ENCODE peak calls at places on chromosomes 6 and 20, in six cellular contexts. One of them, this sample, is unnamed.

GRCh38 chr20:53129557-53129956 is 157.4 kb downstream of the TSHZ2 start:
- DNase-seq in cardiac fibroblast: no peak
- DNase-seq in fibroblast of mammary gland: no peak
- DNase-seq in adrenal gland: no peak
- DNase-seq in CD4-positive, alpha-beta T cell: no peak
- DNase-seq in AG04450: no peak
- DNase-seq in this sample: no peak

GRCh38 chr6:124487778-124488431 is 474.3 kb upstream of the RNF217 start:
- DNase-seq in cardiac fibroblast: peak
- DNase-seq in CD4-positive, alpha-beta T cell: no peak
- DNase-seq in adrenal gland: no peak
- DNase-seq in AG04450: no peak
- DNase-seq in fibroblast of mammary gland: peak
- DNase-seq in this sample: peak

GRCh38 chr20:7029005-7029404 is 261.5 kb downstream of the BMP2 start:
- DNase-seq in fibroblast of mammary gland: no peak
- DNase-seq in cardiac fibroblast: no peak
- DNase-seq in CD4-positive, alpha-beta T cell: no peak
- DNase-seq in AG04450: no peak
- DNase-seq in adrenal gland: no peak
- DNase-seq in this sample: no peak

GRCh38 chr6:2522521-2522920 is 228.2 kb downstream of the MYLK4 start:
- DNase-seq in fibroblast of mammary gland: peak
- DNase-seq in adrenal gland: no peak
- DNase-seq in AG04450: no peak
- DNase-seq in cardiac fibroblast: peak
- DNase-seq in CD4-positive, alpha-beta T cell: no peak
- DNase-seq in this sample: peak

GRCh38 chr6:37551867-37552266 is 52.2 kb upstream of the CCDC167 start:
- DNase-seq in AG04450: no peak
- DNase-seq in CD4-positive, alpha-beta T cell: no peak
- DNase-seq in adrenal gland: no peak
- DNase-seq in fibroblast of mammary gland: no peak
- DNase-seq in cardiac fibroblast: no peak
- DNase-seq in this sample: no peak

GRCh38 chr6:145204258-145204766 is 531.0 kb downstream of the EPM2A start:
- DNase-seq in fibroblast of mammary gland: no peak
- DNase-seq in AG04450: no peak
- DNase-seq in cardiac fibroblast: no peak
- DNase-seq in CD4-positive, alpha-beta T cell: no peak
- DNase-seq in adrenal gland: no peak
- DNase-seq in this sample: no peak

GRCh38 chr20:10672579-10673127 is 1.1 kb downstream of the JAG1 start:
- DNase-seq in cardiac fibroblast: peak
- DNase-seq in fibroblast of mammary gland: peak
- DNase-seq in AG04450: no peak
- DNase-seq in CD4-positive, alpha-beta T cell: no peak
- DNase-seq in adrenal gland: peak
- DNase-seq in this sample: peak

GRCh38 chr6:158752613-158753012 is 66.6 kb downstream of the EZR start:
- DNase-seq in AG04450: no peak
- DNase-seq in cardiac fibroblast: peak
- DNase-seq in adrenal gland: no peak
- DNase-seq in CD4-positive, alpha-beta T cell: no peak
- DNase-seq in fibroblast of mammary gland: peak
- DNase-seq in this sample: no peak

GRCh38 chr6:19424853-19425252 is 412.3 kb upstream of the ID4 start:
- DNase-seq in cardiac fibroblast: no peak
- DNase-seq in AG04450: no peak
- DNase-seq in CD4-positive, alpha-beta T cell: no peak
- DNase-seq in adrenal gland: no peak
- DNase-seq in fibroblast of mammary gland: no peak
- DNase-seq in this sample: no peak

GRCh38 chr6:167576050-167576741 is 250.5 kb upstream of the AFDN start:
- DNase-seq in AG04450: no peak
- DNase-seq in CD4-positive, alpha-beta T cell: no peak
- DNase-seq in adrenal gland: no peak
- DNase-seq in cardiac fibroblast: no peak
- DNase-seq in fibroblast of mammary gland: no peak
- DNase-seq in this sample: no peak

GRCh38 chr6:2791124-2792050 is 26.2 kb downstream of the WRNIP1 start:
- DNase-seq in adrenal gland: peak
- DNase-seq in fibroblast of mammary gland: peak
- DNase-seq in AG04450: peak
- DNase-seq in cardiac fibroblast: peak
- DNase-seq in CD4-positive, alpha-beta T cell: peak
- DNase-seq in this sample: peak

GRCh38 chr20:26276811-26277210 is 580.2 kb upstream of the ZNF337 start:
- DNase-seq in fibroblast of mammary gland: no peak
- DNase-seq in AG04450: no peak
- DNase-seq in cardiac fibroblast: peak
- DNase-seq in CD4-positive, alpha-beta T cell: no peak
- DNase-seq in adrenal gland: no peak
- DNase-seq in this sample: no peak

GRCh38 chr6:2749972-2750600 is 636 bp downstream of the MYLK4 start:
- DNase-seq in adrenal gland: peak
- DNase-seq in cardiac fibroblast: peak
- DNase-seq in AG04450: no peak
- DNase-seq in CD4-positive, alpha-beta T cell: peak
- DNase-seq in fibroblast of mammary gland: peak
- DNase-seq in this sample: peak

GRCh38 chr6:8888468-8888867 is 453.1 kb upstream of the SLC35B3 start:
- DNase-seq in CD4-positive, alpha-beta T cell: no peak
- DNase-seq in AG04450: no peak
- DNase-seq in fibroblast of mammary gland: no peak
- DNase-seq in cardiac fibroblast: peak
- DNase-seq in adrenal gland: no peak
- DNase-seq in this sample: peak

GRCh38 chr6:167996424-167997199 is 859 bp upstream of the KIF25 start:
- DNase-seq in adrenal gland: no peak
- DNase-seq in cardiac fibroblast: no peak
- DNase-seq in fibroblast of mammary gland: no peak
- DNase-seq in AG04450: no peak
- DNase-seq in CD4-positive, alpha-beta T cell: no peak
- DNase-seq in this sample: no peak

GRCh38 chr6:44733868-44734267 is 346.4 kb downstream of the CDC5L start:
- DNase-seq in fibroblast of mammary gland: peak
- DNase-seq in adrenal gland: peak
- DNase-seq in AG04450: no peak
- DNase-seq in CD4-positive, alpha-beta T cell: no peak
- DNase-seq in cardiac fibroblast: no peak
- DNase-seq in this sample: no peak

GRCh38 chr6:122081921-122082320 is 317.5 kb upstream of the HSF2 start:
- DNase-seq in fibroblast of mammary gland: no peak
- DNase-seq in AG04450: no peak
- DNase-seq in cardiac fibroblast: no peak
- DNase-seq in CD4-positive, alpha-beta T cell: no peak
- DNase-seq in adrenal gland: no peak
- DNase-seq in this sample: peak

GRCh38 chr20:50037575-50037974 is 54.8 kb downstream of the SNAI1 start:
- DNase-seq in adrenal gland: no peak
- DNase-seq in cardiac fibroblast: no peak
- DNase-seq in CD4-positive, alpha-beta T cell: no peak
- DNase-seq in fibroblast of mammary gland: no peak
- DNase-seq in AG04450: no peak
- DNase-seq in this sample: no peak

GRCh38 chr20:5135363-5136012 is 8.7 kb downstream of the CDS2 start:
- DNase-seq in adrenal gland: peak
- DNase-seq in fibroblast of mammary gland: no peak
- DNase-seq in cardiac fibroblast: no peak
- DNase-seq in CD4-positive, alpha-beta T cell: no peak
- DNase-seq in AG04450: no peak
- DNase-seq in this sample: no peak

GRCh38 chr6:150026976-150027805 is 1.9 kb upstream of the RAET1L start:
- DNase-seq in adrenal gland: no peak
- DNase-seq in cardiac fibroblast: no peak
- DNase-seq in AG04450: no peak
- DNase-seq in fibroblast of mammary gland: no peak
- DNase-seq in CD4-positive, alpha-beta T cell: no peak
- DNase-seq in this sample: no peak

GRCh38 chr6:111024661-111025060 is 42.8 kb downstream of the RPF2 start:
- DNase-seq in adrenal gland: no peak
- DNase-seq in fibroblast of mammary gland: peak
- DNase-seq in cardiac fibroblast: no peak
- DNase-seq in CD4-positive, alpha-beta T cell: no peak
- DNase-seq in AG04450: no peak
- DNase-seq in this sample: no peak

GRCh38 chr6:164925681-164926530 is 383.5 kb downstream of the C6orf118 start:
- DNase-seq in adrenal gland: no peak
- DNase-seq in AG04450: no peak
- DNase-seq in cardiac fibroblast: no peak
- DNase-seq in fibroblast of mammary gland: no peak
- DNase-seq in CD4-positive, alpha-beta T cell: no peak
- DNase-seq in this sample: no peak

GRCh38 chr6:164927288-164928040 is 381.9 kb downstream of the C6orf118 start:
- DNase-seq in CD4-positive, alpha-beta T cell: peak
- DNase-seq in fibroblast of mammary gland: peak
- DNase-seq in AG04450: no peak
- DNase-seq in cardiac fibroblast: peak
- DNase-seq in adrenal gland: peak
- DNase-seq in this sample: peak

GRCh38 chr6:164928041-164928321 is 381.4 kb downstream of the C6orf118 start:
- DNase-seq in AG04450: no peak
- DNase-seq in adrenal gland: no peak
- DNase-seq in cardiac fibroblast: no peak
- DNase-seq in CD4-positive, alpha-beta T cell: no peak
- DNase-seq in fibroblast of mammary gland: no peak
- DNase-seq in this sample: no peak

GRCh38 chr6:164928366-164929154 is 380.8 kb downstream of the C6orf118 start:
- DNase-seq in adrenal gland: no peak
- DNase-seq in fibroblast of mammary gland: no peak
- DNase-seq in CD4-positive, alpha-beta T cell: no peak
- DNase-seq in AG04450: no peak
- DNase-seq in cardiac fibroblast: no peak
- DNase-seq in this sample: no peak

DNA sequence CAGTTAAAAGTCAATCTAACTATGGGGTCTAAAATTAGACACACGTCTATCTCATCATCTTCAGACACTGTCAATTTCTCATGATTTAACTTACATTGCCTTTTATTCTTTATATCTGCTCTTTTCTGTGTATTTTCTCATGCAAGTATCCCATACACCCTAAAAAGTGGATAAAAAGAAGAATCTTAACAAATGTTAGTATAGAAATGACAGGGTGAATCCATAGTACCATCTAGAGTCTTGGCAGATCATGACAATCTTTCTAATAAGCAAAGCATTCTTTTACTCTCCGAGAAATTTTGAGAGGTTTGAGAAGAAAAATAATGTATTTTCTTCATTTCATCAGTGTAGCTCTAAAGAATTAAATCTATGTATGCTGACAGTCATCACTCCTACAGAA is 382.7 kb downstream of the C6orf118 start:
- DNase-seq in AG04450: no peak
- DNase-seq in cardiac fibroblast: peak
- DNase-seq in adrenal gland: no peak
- DNase-seq in fibroblast of mammary gland: no peak
- DNase-seq in CD4-positive, alpha-beta T cell: no peak
- DNase-seq in this sample: no peak
- TF ChIP-seq CTCF in AG04450: no peak
- TF ChIP-seq CTCF in cardiac fibroblast: no peak
- TF ChIP-seq CTCF in adrenal gland: no peak
- TF ChIP-seq CTCF in fibroblast of mammary gland: no peak
- TF ChIP-seq CTCF in CD4-positive, alpha-beta T cell: no peak
- TF ChIP-seq CTCF in this sample: peak

GRCh38 chr20:23339986-23340385 is 10.6 kb upstream of the NXT1 start:
- DNase-seq in fibroblast of mammary gland: no peak
- DNase-seq in cardiac fibroblast: no peak
- DNase-seq in adrenal gland: no peak
- DNase-seq in CD4-positive, alpha-beta T cell: no peak
- DNase-seq in AG04450: no peak
- DNase-seq in this sample: no peak

GRCh38 chr20:23343590-23343989 is 7.0 kb upstream of the NXT1 start:
- DNase-seq in cardiac fibroblast: no peak
- DNase-seq in AG04450: no peak
- DNase-seq in CD4-positive, alpha-beta T cell: no peak
- DNase-seq in adrenal gland: no peak
- DNase-seq in fibroblast of mammary gland: no peak
- DNase-seq in this sample: no peak

GRCh38 chr20:23344336-23344735 is 6.3 kb upstream of the NXT1 start:
- DNase-seq in fibroblast of mammary gland: no peak
- DNase-seq in AG04450: no peak
- DNase-seq in adrenal gland: no peak
- DNase-seq in CD4-positive, alpha-beta T cell: no peak
- DNase-seq in cardiac fibroblast: no peak
- DNase-seq in this sample: no peak

GRCh38 chr20:23341073-23341472 is 9.5 kb upstream of the NXT1 start:
- DNase-seq in adrenal gland: no peak
- DNase-seq in AG04450: no peak
- DNase-seq in CD4-positive, alpha-beta T cell: no peak
- DNase-seq in cardiac fibroblast: no peak
- DNase-seq in fibroblast of mammary gland: no peak
- DNase-seq in this sample: no peak

DNA sequence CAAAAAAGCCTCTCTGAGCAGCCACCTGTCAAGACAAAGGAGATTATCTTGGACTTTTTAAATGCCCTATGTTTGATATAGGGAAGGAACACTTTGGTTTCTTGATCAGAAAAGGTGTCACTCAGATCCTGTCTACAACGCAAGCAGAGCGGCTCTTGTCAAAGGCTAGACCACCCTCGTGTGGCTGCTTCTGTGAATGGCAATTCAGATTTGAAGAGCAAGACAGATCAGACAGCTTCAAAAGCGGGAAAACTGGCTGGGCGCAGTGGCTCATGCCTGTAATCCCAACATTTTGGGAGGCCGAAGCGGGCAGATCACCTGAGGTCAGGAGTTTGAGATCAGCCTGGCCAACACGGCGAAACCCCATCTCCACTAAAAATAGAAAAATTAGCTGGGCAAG is 10.1 kb upstream of the NXT1 start:
- DNase-seq in adrenal gland: peak
- DNase-seq in fibroblast of mammary gland: peak
- DNase-seq in CD4-positive, alpha-beta T cell: no peak
- DNase-seq in AG04450: no peak
- DNase-seq in cardiac fibroblast: peak
- DNase-seq in this sample: peak
- TF ChIP-seq CTCF in adrenal gland: peak
- TF ChIP-seq CTCF in fibroblast of mammary gland: peak
- TF ChIP-seq CTCF in CD4-positive, alpha-beta T cell: no peak
- TF ChIP-seq CTCF in AG04450: peak
- TF ChIP-seq CTCF in cardiac fibroblast: peak
- TF ChIP-seq CTCF in this sample: peak

DNA sequence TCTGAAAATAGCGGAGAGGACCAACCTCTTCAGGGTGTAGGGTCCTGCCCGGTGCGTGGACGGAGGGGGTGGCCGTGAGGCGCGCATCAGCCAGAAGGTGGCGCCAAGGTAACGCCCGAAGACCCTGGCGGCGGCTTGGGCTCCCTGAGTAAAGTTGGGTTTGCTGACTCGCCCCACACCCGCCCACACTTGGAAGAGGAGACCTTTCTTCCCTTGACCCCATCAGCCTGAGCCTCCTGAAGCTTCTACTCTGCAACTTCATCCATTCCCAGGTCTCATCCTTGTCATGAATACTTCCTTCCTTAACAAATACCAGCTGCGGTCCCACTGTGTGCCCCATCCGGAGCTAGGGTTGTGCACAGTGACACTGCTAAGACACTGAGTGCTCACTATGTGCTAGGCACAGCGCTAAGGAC is 14.6 kb downstream of the CD40 start:
- DNase-seq in CD4-positive, alpha-beta T cell: peak
- DNase-seq in AG04450: peak
- DNase-seq in adrenal gland: peak
- DNase-seq in fibroblast of mammary gland: peak
- DNase-seq in cardiac fibroblast: peak
- DNase-seq in this sample: peak
- TF ChIP-seq CTCF in CD4-positive, alpha-beta T cell: peak
- TF ChIP-seq CTCF in AG04450: peak
- TF ChIP-seq CTCF in adrenal gland: peak
- TF ChIP-seq CTCF in fibroblast of mammary gland: peak
- TF ChIP-seq CTCF in cardiac fibroblast: peak
- TF ChIP-seq CTCF in this sample: peak

GRCh38 chr6:26420607-26421235 is 18.6 kb downstream of the BTN3A1 start:
- DNase-seq in fibroblast of mammary gland: peak
- DNase-seq in cardiac fibroblast: peak
- DNase-seq in adrenal gland: peak
- DNase-seq in CD4-positive, alpha-beta T cell: no peak
- DNase-seq in AG04450: no peak
- DNase-seq in this sample: peak
- TF ChIP-seq CTCF in fibroblast of mammary gland: peak
- TF ChIP-seq CTCF in cardiac fibroblast: peak
- TF ChIP-seq CTCF in adrenal gland: peak
- TF ChIP-seq CTCF in CD4-positive, alpha-beta T cell: peak
- TF ChIP-seq CTCF in AG04450: peak
- TF ChIP-seq CTCF in this sample: peak

This sample was measured in MCF 10A.